ENCODE peak calls at places on chromosomes 4 and X, in seven cellular contexts. V is endothelial cell; L is NCI-H82; Z is activated T-cell treated with anti-CD3 and anti-CD28 coated beads, Interleukin-2, amount 50 U/mL, for 1 hour; C is AML-193; X is hypothalamus; U is astrocyte of the cerebellum. E is an unnamed sample.

GRCh38 chr4:796206-796605 is 29.7 kb downstream of the CPLX1 start:
- DNase-seq in Z (no peak), L (no peak), U (no peak), C (no peak), V (no peak), X (no peak), E (no peak)

GRCh38 chr4:26325191-26325590 is 4.4 kb downstream of the RBPJ start:
- DNase-seq in V (no peak), U (peak; percentile 47), X (no peak), C (peak; percentile 76), Z (no peak), L (peak; percentile 68), E (no peak)

GRCh38 chr4:25062098-25062497 is 31.4 kb upstream of the LGI2 start:
- DNase-seq in U (no peak), C (no peak), X (no peak), L (no peak), V (no peak), Z (no peak), E (no peak)

GRCh38 chr4:76622126-76622525 is 187.1 kb downstream of the SHROOM3 start:
- DNase-seq in L (no peak), U (no peak), X (no peak), V (no peak), C (no peak), Z (no peak), E (no peak)

GRCh38 chr4:112951362-112951962 is 98.0 kb upstream of the ANK2 start:
- DNase-seq in U (no peak), Z (no peak), C (peak; percentile 32), X (no peak), L (peak; percentile 8), V (no peak), E (no peak)

GRCh38 chr4:179867300-179867878 is 2375.8 kb upstream of the TENM3 start:
- DNase-seq in V (peak; percentile 79), X (peak; percentile 21), Z (peak; percentile 15), U (no peak), C (peak; percentile 40), L (peak; percentile 81), E (no peak)

GRCh38 chr4:13539047-13539720 is 5.1 kb downstream of the NKX3-2 start:
- DNase-seq in Z (no peak), C (no peak), U (no peak), V (no peak), L (no peak), X (no peak), E (no peak)

GRCh38 chrX:136199365-136199764 is 51.8 kb downstream of the MAP7D3 start:
- DNase-seq in U (no peak), L (peak; percentile 14), X (no peak), V (no peak), C (no peak), Z (no peak), E (no peak)

GRCh38 chrX:82816572-82816971 is 691.5 kb upstream of the POU3F4 start:
- DNase-seq in C (no peak), Z (no peak), X (no peak), V (no peak), U (no peak), L (no peak), E (no peak)

GRCh38 chr4:124060261-124060918 is 652.1 kb downstream of the ANKRD50 start:
- DNase-seq in L (no peak), U (peak; percentile 77), V (no peak), Z (no peak), C (no peak), X (no peak), E (peak; percentile 55)

GRCh38 chr4:158580064-158580463 is 58.4 kb downstream of the RXFP1 start:
- DNase-seq in X (no peak), L (no peak), U (no peak), C (no peak), V (no peak), Z (no peak), E (no peak)